ENCODE peak calls at places on chromosomes 3 and 15, in four cellular contexts. One of them, this sample, is unnamed.

GRCh38 chr15:68794869-68795268 is 25.8 kb downstream of the ANP32A start:
- DNase-seq in right atrium auricular region: no peak
- DNase-seq in lower lobe of right lung: no peak
- DNase-seq in stimulated activated CD8-positive, alpha-beta memory T cell treated with anti-CD3 and anti-CD28 coated beads, Interleukin-15, amount 100 ng/mL, for 4 hours: no peak
- DNase-seq in this sample: no peak

GRCh38 chr3:150371741-150372254 is 36.3 kb upstream of the TSC22D2 start:
- DNase-seq in lower lobe of right lung: no peak
- DNase-seq in right atrium auricular region: peak
- DNase-seq in stimulated activated CD8-positive, alpha-beta memory T cell treated with anti-CD3 and anti-CD28 coated beads, Interleukin-15, amount 100 ng/mL, for 4 hours: no peak
- DNase-seq in this sample: peak

GRCh38 chr3:150843241-150843640 is 62.0 kb downstream of the MINDY4B start:
- DNase-seq in right atrium auricular region: no peak
- DNase-seq in lower lobe of right lung: no peak
- DNase-seq in stimulated activated CD8-positive, alpha-beta memory T cell treated with anti-CD3 and anti-CD28 coated beads, Interleukin-15, amount 100 ng/mL, for 4 hours: no peak
- DNase-seq in this sample: peak

GRCh38 chr3:62467936-62468722 is 94.8 kb upstream of the FEZF2 start:
- DNase-seq in stimulated activated CD8-positive, alpha-beta memory T cell treated with anti-CD3 and anti-CD28 coated beads, Interleukin-15, amount 100 ng/mL, for 4 hours: no peak
- DNase-seq in right atrium auricular region: no peak
- DNase-seq in lower lobe of right lung: no peak
- DNase-seq in this sample: no peak

GRCh38 chr3:194664857-194665256 is 7.1 kb downstream of the LSG1 start:
- DNase-seq in stimulated activated CD8-positive, alpha-beta memory T cell treated with anti-CD3 and anti-CD28 coated beads, Interleukin-15, amount 100 ng/mL, for 4 hours: no peak
- DNase-seq in lower lobe of right lung: no peak
- DNase-seq in right atrium auricular region: no peak
- DNase-seq in this sample: peak

GRCh38 chr3:83074485-83074884 is 1313.0 kb upstream of the GBE1 start:
- DNase-seq in right atrium auricular region: no peak
- DNase-seq in stimulated activated CD8-positive, alpha-beta memory T cell treated with anti-CD3 and anti-CD28 coated beads, Interleukin-15, amount 100 ng/mL, for 4 hours: no peak
- DNase-seq in lower lobe of right lung: no peak
- DNase-seq in this sample: no peak

GRCh38 chr15:41695750-41696436 is 35.7 kb downstream of the MGA start:
- DNase-seq in lower lobe of right lung: no peak
- DNase-seq in stimulated activated CD8-positive, alpha-beta memory T cell treated with anti-CD3 and anti-CD28 coated beads, Interleukin-15, amount 100 ng/mL, for 4 hours: peak
- DNase-seq in right atrium auricular region: no peak
- DNase-seq in this sample: peak

GRCh38 chr3:56342475-56342874 is 125.8 kb downstream of the ERC2 start:
- DNase-seq in right atrium auricular region: no peak
- DNase-seq in stimulated activated CD8-positive, alpha-beta memory T cell treated with anti-CD3 and anti-CD28 coated beads, Interleukin-15, amount 100 ng/mL, for 4 hours: no peak
- DNase-seq in lower lobe of right lung: no peak
- DNase-seq in this sample: no peak

GRCh38 chr3:52874869-52875588 is 22.3 kb downstream of the STIMATE start:
- DNase-seq in right atrium auricular region: no peak
- DNase-seq in stimulated activated CD8-positive, alpha-beta memory T cell treated with anti-CD3 and anti-CD28 coated beads, Interleukin-15, amount 100 ng/mL, for 4 hours: no peak
- DNase-seq in lower lobe of right lung: no peak
- DNase-seq in this sample: no peak

GRCh38 chr15:90648137-90649070 is 68.7 kb upstream of the BLM start:
- DNase-seq in stimulated activated CD8-positive, alpha-beta memory T cell treated with anti-CD3 and anti-CD28 coated beads, Interleukin-15, amount 100 ng/mL, for 4 hours: peak
- DNase-seq in lower lobe of right lung: peak
- DNase-seq in right atrium auricular region: peak
- DNase-seq in this sample: peak

GRCh38 chr15:78325092-78325843 is 14.9 kb upstream of the CRABP1 start:
- DNase-seq in lower lobe of right lung: no peak
- DNase-seq in stimulated activated CD8-positive, alpha-beta memory T cell treated with anti-CD3 and anti-CD28 coated beads, Interleukin-15, amount 100 ng/mL, for 4 hours: no peak
- DNase-seq in right atrium auricular region: no peak
- DNase-seq in this sample: no peak

GRCh38 chr15:94793641-94794040 is 562.3 kb downstream of the MCTP2 start:
- DNase-seq in stimulated activated CD8-positive, alpha-beta memory T cell treated with anti-CD3 and anti-CD28 coated beads, Interleukin-15, amount 100 ng/mL, for 4 hours: no peak
- DNase-seq in lower lobe of right lung: no peak
- DNase-seq in right atrium auricular region: no peak
- DNase-seq in this sample: peak

GRCh38 chr3:28286595-28286994 is 45.2 kb downstream of the CMC1 start:
- DNase-seq in lower lobe of right lung: no peak
- DNase-seq in right atrium auricular region: no peak
- DNase-seq in stimulated activated CD8-positive, alpha-beta memory T cell treated with anti-CD3 and anti-CD28 coated beads, Interleukin-15, amount 100 ng/mL, for 4 hours: no peak
- DNase-seq in this sample: peak

GRCh38 chr3:145637105-145637504 is 523.9 kb downstream of the PLOD2 start:
- DNase-seq in stimulated activated CD8-positive, alpha-beta memory T cell treated with anti-CD3 and anti-CD28 coated beads, Interleukin-15, amount 100 ng/mL, for 4 hours: no peak
- DNase-seq in right atrium auricular region: no peak
- DNase-seq in lower lobe of right lung: no peak
- DNase-seq in this sample: no peak

GRCh38 chr3:40853474-40853873 is 328.7 kb downstream of the ZNF621 start:
- DNase-seq in lower lobe of right lung: no peak
- DNase-seq in stimulated activated CD8-positive, alpha-beta memory T cell treated with anti-CD3 and anti-CD28 coated beads, Interleukin-15, amount 100 ng/mL, for 4 hours: no peak
- DNase-seq in right atrium auricular region: no peak
- DNase-seq in this sample: no peak

GRCh38 chr3:44359146-44359751 is 20.7 kb downstream of the TCAIM start:
- DNase-seq in stimulated activated CD8-positive, alpha-beta memory T cell treated with anti-CD3 and anti-CD28 coated beads, Interleukin-15, amount 100 ng/mL, for 4 hours: no peak
- DNase-seq in lower lobe of right lung: no peak
- DNase-seq in right atrium auricular region: no peak
- DNase-seq in this sample: no peak

This sample was measured in PC-3.